ENCODE peak calls at places on chromosomes 1 and 21, in four cellular contexts. One of them, this sample, is unnamed.

GRCh38 chr1:244049142-244049968 is 1.7 kb upstream of the ZBTB18 start:
- DNase-seq in GM12878: no peak
- DNase-seq in cardiac muscle cell: peak
- DNase-seq in WERI-Rb-1: peak
- DNase-seq in this sample: peak

GRCh38 chr1:226409392-226409791 is 1.5 kb upstream of the PARP1 start:
- DNase-seq in cardiac muscle cell: no peak
- DNase-seq in WERI-Rb-1: no peak
- DNase-seq in GM12878: no peak
- DNase-seq in this sample: no peak

GRCh38 chr21:31198575-31198974 is 145.5 kb downstream of the TIAM1 start:
- DNase-seq in WERI-Rb-1: no peak
- DNase-seq in GM12878: no peak
- DNase-seq in cardiac muscle cell: peak
- DNase-seq in this sample: peak

GRCh38 chr1:35476099-35476674 is 81.0 kb downstream of the KIAA0319L start:
- DNase-seq in cardiac muscle cell: no peak
- DNase-seq in WERI-Rb-1: no peak
- DNase-seq in GM12878: no peak
- DNase-seq in this sample: no peak

GRCh38 chr1:222424826-222425225 is 123.1 kb downstream of the HHIPL2 start:
- DNase-seq in cardiac muscle cell: no peak
- DNase-seq in GM12878: no peak
- DNase-seq in WERI-Rb-1: no peak
- DNase-seq in this sample: no peak

GRCh38 chr21:44887807-44888580 is 14.5 kb upstream of the PTTG1IP start:
- DNase-seq in WERI-Rb-1: no peak
- DNase-seq in GM12878: no peak
- DNase-seq in cardiac muscle cell: no peak
- DNase-seq in this sample: no peak

GRCh38 chr1:50705699-50706098 is 254.4 kb downstream of the FAF1 start:
- DNase-seq in WERI-Rb-1: no peak
- DNase-seq in cardiac muscle cell: no peak
- DNase-seq in GM12878: no peak
- DNase-seq in this sample: no peak

GRCh38 chr1:197521118-197521739 is 253.2 kb downstream of the CRB1 start:
- DNase-seq in GM12878: no peak
- DNase-seq in WERI-Rb-1: peak
- DNase-seq in cardiac muscle cell: peak
- DNase-seq in this sample: peak

GRCh38 chr1:18886003-18886335 is 16.4 kb downstream of the ALDH4A1 start:
- DNase-seq in GM12878: no peak
- DNase-seq in WERI-Rb-1: no peak
- DNase-seq in cardiac muscle cell: no peak
- DNase-seq in this sample: no peak

GRCh38 chr1:115837762-115838421 is 3.0 kb downstream of the NHLH2 start:
- DNase-seq in GM12878: no peak
- DNase-seq in WERI-Rb-1: peak
- DNase-seq in cardiac muscle cell: no peak
- DNase-seq in this sample: no peak

GRCh38 chr1:245079021-245079609 is 75.7 kb upstream of the KIF26B start:
- DNase-seq in cardiac muscle cell: peak
- DNase-seq in WERI-Rb-1: no peak
- DNase-seq in GM12878: no peak
- DNase-seq in this sample: peak

DNA sequence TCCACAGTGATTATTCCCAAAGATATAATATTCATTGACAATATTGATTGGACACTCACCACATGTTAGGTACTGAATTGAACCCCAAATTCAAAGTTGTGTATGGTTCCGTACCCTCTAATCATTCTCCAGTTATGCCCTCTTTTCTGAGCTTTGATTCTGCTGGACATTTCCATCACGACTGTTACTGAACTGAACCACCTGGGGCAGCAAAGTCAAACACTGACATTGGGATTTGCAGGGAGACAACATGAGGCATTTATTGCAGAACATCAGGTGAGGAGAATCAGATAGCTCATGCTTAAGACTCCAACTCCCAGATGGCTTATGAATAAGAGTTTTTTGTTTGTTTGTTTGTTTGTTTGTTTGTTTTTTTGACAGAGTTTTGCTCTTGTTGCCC is 420.9 kb downstream of the DISC1 start:
- DNase-seq in cardiac muscle cell: no peak
- DNase-seq in WERI-Rb-1: peak
- DNase-seq in GM12878: no peak
- DNase-seq in this sample: no peak
- TF ChIP-seq CTCF in cardiac muscle cell: peak
- TF ChIP-seq CTCF in WERI-Rb-1: peak
- TF ChIP-seq CTCF in GM12878: no peak
- TF ChIP-seq CTCF in this sample: no peak

DNA sequence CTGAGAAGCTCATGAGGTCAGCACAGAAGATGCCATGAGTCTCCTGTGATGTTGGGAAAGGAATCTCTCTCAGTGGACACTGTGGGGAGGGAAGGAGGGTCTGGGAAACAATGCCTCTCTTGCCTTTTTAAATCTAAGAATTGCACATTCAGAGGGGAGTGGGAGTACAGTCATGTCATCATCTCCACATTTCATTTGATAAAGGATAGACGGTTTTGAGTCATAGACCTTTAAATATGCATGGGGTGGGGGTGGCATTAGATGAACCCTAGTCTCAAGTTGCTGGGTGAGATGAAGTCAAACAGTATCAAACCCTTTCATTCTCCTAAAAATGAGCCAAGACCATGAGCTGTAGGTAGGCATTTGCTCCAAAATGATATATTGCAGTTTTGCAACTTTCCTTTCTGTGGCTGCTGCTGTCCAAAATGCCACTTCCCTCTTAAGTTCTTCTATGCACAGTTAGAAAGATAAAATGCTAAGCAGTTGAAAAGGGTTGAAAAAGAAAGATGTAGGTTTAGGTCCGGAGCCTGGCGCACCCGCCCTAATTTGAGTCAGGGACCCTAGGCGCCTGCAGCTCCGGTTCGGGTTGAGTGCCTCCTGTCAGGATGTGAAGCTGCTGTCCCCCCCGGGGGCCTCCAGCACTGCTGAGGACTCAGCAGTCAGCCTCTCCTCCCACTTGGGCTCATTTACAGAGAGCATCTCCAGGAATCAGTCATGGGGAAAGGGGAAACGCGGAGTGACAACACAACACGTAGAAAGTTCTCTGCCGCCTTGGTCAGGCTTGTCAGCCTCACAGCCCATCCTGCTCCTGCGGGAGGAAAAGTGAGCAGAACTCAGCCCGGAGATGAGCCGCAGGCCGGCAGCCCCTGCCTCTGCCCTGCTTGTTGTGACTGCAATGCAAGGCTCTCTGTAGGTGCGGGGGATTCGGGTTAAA is 479.3 kb upstream of the RUNX1 start:
- DNase-seq in cardiac muscle cell: no peak
- DNase-seq in WERI-Rb-1: no peak
- DNase-seq in GM12878: no peak
- DNase-seq in this sample: peak
- H3K4me3 ChIP-seq in cardiac muscle cell: no peak
- H3K4me3 ChIP-seq in WERI-Rb-1: no peak
- H3K4me3 ChIP-seq in GM12878: peak
- H3K4me3 ChIP-seq in this sample: peak

DNA sequence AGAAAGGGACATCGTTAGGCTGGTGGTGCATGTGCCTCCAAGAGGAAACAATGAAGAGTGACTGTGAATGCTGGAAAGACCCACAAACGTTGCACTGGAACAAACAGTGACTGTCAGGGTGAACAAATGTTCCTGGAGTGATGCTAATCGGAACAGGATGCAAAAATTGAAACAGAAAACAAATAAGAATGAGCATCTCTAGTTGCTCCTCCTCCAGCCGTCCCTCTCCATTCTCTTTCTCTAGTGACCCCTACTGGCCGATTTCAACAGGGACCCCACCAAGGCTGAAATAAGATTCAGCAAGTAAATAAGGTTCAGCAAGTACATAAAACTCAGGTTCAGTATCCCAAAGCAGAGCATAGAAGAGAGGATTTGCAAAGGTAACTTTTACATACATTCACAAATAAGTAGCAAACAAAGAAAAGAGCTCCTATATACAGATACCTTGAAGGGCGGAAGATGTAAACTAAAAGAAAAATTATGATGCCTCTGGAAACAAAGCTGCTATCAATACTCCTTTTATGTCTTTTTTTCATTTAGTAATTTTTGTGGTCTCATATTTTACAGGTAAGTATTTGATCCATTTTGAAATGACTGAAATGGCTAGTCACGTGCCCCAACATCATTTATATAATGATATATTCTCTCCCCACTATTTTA is 836.1 kb upstream of the ADAMTS5 start:
- DNase-seq in cardiac muscle cell: peak
- DNase-seq in GM12878: no peak
- DNase-seq in WERI-Rb-1: peak
- DNase-seq in this sample: peak
- TF ChIP-seq CTCF in cardiac muscle cell: peak
- TF ChIP-seq CTCF in GM12878: peak
- TF ChIP-seq CTCF in WERI-Rb-1: peak
- TF ChIP-seq CTCF in this sample: peak

GRCh38 chr1:69406244-69406643 is 161.5 kb upstream of the LRRC7 start:
- DNase-seq in GM12878: no peak
- DNase-seq in WERI-Rb-1: no peak
- DNase-seq in cardiac muscle cell: no peak
- DNase-seq in this sample: no peak
- H3K4me3 ChIP-seq in GM12878: no peak
- H3K4me3 ChIP-seq in WERI-Rb-1: no peak
- H3K4me3 ChIP-seq in cardiac muscle cell: no peak
- H3K4me3 ChIP-seq in this sample: no peak

GRCh38 chr1:8409666-8410065 is 91.8 kb downstream of the SLC45A1 start:
- DNase-seq in WERI-Rb-1: no peak
- DNase-seq in cardiac muscle cell: no peak
- DNase-seq in GM12878: no peak
- DNase-seq in this sample: no peak

GRCh38 chr1:8407652-8408051 is 89.7 kb downstream of the SLC45A1 start:
- DNase-seq in GM12878: no peak
- DNase-seq in cardiac muscle cell: no peak
- DNase-seq in WERI-Rb-1: no peak
- DNase-seq in this sample: no peak

GRCh38 chr1:8410791-8411190 is 92.9 kb downstream of the SLC45A1 start:
- DNase-seq in GM12878: no peak
- DNase-seq in cardiac muscle cell: no peak
- DNase-seq in WERI-Rb-1: no peak
- DNase-seq in this sample: no peak

GRCh38 chr1:8408151-8408839 is 90.4 kb downstream of the SLC45A1 start:
- DNase-seq in cardiac muscle cell: no peak
- DNase-seq in WERI-Rb-1: no peak
- DNase-seq in GM12878: no peak
- DNase-seq in this sample: no peak

DNA sequence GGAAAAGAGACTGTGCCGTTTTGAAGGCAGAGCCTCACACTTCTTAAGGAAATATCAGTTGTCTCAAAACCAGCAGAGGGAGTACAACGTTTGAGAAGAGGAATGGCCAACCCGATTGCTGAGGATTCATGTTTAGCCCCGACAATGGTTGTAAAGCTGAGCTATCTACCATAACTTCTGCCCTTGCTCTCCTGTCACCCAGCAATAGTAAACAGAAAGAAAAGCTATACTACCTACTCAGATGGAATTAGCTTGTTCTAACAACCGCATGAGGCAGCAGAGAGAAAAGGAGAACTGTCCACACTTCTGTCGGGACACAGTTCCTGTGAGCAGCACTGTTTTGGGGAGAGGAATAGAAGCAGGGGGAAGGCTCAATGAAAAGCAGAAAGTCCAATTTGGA is 91.2 kb downstream of the SLC45A1 start:
- DNase-seq in WERI-Rb-1: no peak
- DNase-seq in GM12878: no peak
- DNase-seq in cardiac muscle cell: peak
- DNase-seq in this sample: peak
- TF ChIP-seq CTCF in WERI-Rb-1: no peak
- TF ChIP-seq CTCF in GM12878: no peak
- TF ChIP-seq CTCF in cardiac muscle cell: peak
- TF ChIP-seq CTCF in this sample: peak

This sample was measured in GM12865.